ENCODE peak calls at places on chromosome 20, in five cellular contexts. R is AG04450; X is astrocyte; T is stimulated activated CD4-positive, alpha-beta T cell treated with anti-CD3 and anti-CD28 coated beads, Interleukin-15, amount 100 ng/mL, for 1 hour; E is activated T-cell treated with anti-CD3 and anti-CD28 coated beads for 1 hour. C is an unnamed sample.
A peak's percentile ranks its signal among the peaks of the same experiment; 100 is the strongest.

GRCh38 chr20:46001498-46001897 is 7.2 kb upstream of the MMP9 start:
- DNase-seq in E (no peak), R (no peak), X (no peak), T (no peak), C (no peak)

GRCh38 chr20:23200914-23201313 is 114.8 kb upstream of the CD93 start:
- DNase-seq in R (no peak), X (peak; percentile 10), E (no peak), T (no peak), C (no peak)

GRCh38 chr20:36856196-36856595 is 19.7 kb upstream of the TLDC2 start:
- DNase-seq in R (no peak), E (no peak), X (no peak), T (no peak), C (no peak)

GRCh38 chr20:45229264-45230056 is 8.3 kb downstream of the SEMG2 start:
- DNase-seq in E (no peak), X (no peak), T (no peak), R (no peak), C (no peak)

GRCh38 chr20:38725959-38726848 is 1.9 kb downstream of the SLC32A1 start:
- DNase-seq in X (no peak), E (no peak), T (no peak), R (no peak), C (peak; percentile 22)

GRCh38 chr20:23227274-23227673 is 123.3 kb upstream of the NXT1 start:
- DNase-seq in R (no peak), T (no peak), X (no peak), E (no peak), C (no peak)

GRCh38 chr20:50353289-50353961 is 156.8 kb upstream of the PTPN1 start:
- DNase-seq in T (no peak), E (no peak), R (no peak), X (no peak), C (no peak)

GRCh38 chr20:35408270-35408669 is 3.5 kb downstream of the UQCC1 start:
- DNase-seq in T (no peak), R (no peak), X (no peak), E (no peak), C (no peak)

GRCh38 chr20:51129201-51129671 is 106.3 kb upstream of the KCNG1 start:
- DNase-seq in X (no peak), E (no peak), T (no peak), R (no peak), C (no peak)

GRCh38 chr20:24681634-24682495 is 212.4 kb downstream of the SYNDIG1 start:
- DNase-seq in R (no peak), T (no peak), E (no peak), X (no peak), C (no peak)

GRCh38 chr20:37522258-37523011 is 1.4 kb downstream of the NNAT start:
- DNase-seq in R (no peak), X (peak; percentile 52), T (no peak), E (no peak), C (no peak)

GRCh38 chr20:23127506-23128279 is 41.6 kb upstream of the CD93 start:
- DNase-seq in R (no peak), X (no peak), T (no peak), E (no peak), C (no peak)

GRCh38 chr20:44195613-44196012 is 8.6 kb upstream of the JPH2 start:
- DNase-seq in T (no peak), E (no peak), R (no peak), X (no peak), C (no peak)